ENCODE peak calls at places on chromosomes 6 and 20, in eight cellular contexts. H, B, Q, F, Y, P, T and J are unnamed samples.

GRCh38 chr20:31605031-31605901 is at the start of gene ID1:
- DNase-seq in B (peak), F (peak), H (peak), Y (peak), P (peak), T (peak), Q (peak), J (peak)

GRCh38 chr6:149147939-149148718 is 169.4 kb upstream of the TAB2 start:
- DNase-seq in F (no peak), Y (no peak), P (no peak), T (no peak), Q (no peak), H (no peak), B (no peak), J (no peak)

GRCh38 chr6:37131104-37131959 is 38.6 kb upstream of the PIM1 start:
- DNase-seq in B (peak), H (peak), F (no peak), P (no peak), Q (peak), T (peak), Y (no peak), J (peak)

GRCh38 chr20:47847882-47848485 is 62.7 kb upstream of the SULF2 start:
- DNase-seq in H (no peak), Y (peak), P (no peak), Q (no peak), B (no peak), F (no peak), T (no peak), J (no peak)

GRCh38 chr20:32564921-32565734 is 20.0 kb downstream of the NOL4L start:
- DNase-seq in F (no peak), Y (no peak), P (no peak), H (no peak), B (peak), Q (no peak), T (no peak), J (no peak)

GRCh38 chr6:723540-723939 is 30.6 kb upstream of the EXOC2 start:
- DNase-seq in Y (no peak), T (no peak), F (no peak), H (no peak), B (no peak), P (no peak), Q (no peak), J (no peak)

GRCh38 chr6:118334634-118335033 is 213.5 kb upstream of the PLN start:
- DNase-seq in F (no peak), B (no peak), H (no peak), Q (no peak), Y (no peak), T (no peak), P (no peak), J (no peak)

GRCh38 chr20:59705651-59706101 is 101.3 kb downstream of the PHACTR3 start:
- DNase-seq in H (no peak), F (no peak), Y (no peak), B (no peak), P (no peak), Q (no peak), T (no peak), J (no peak)

GRCh38 chr6:164150221-164150620 is 735.7 kb downstream of the QKI start:
- DNase-seq in Y (no peak), H (no peak), F (no peak), B (no peak), T (peak), Q (no peak), P (no peak), J (no peak)

GRCh38 chr6:56547687-56548086 is 95.0 kb downstream of the DST start:
- DNase-seq in H (no peak), B (no peak), F (no peak), T (no peak), Y (no peak), P (no peak), Q (no peak), J (no peak)

GRCh38 chr6:35601331-35602132 is 87.2 kb downstream of the FKBP5 start:
- DNase-seq in P (no peak), B (peak), F (no peak), H (peak), Q (no peak), Y (peak), T (peak), J (no peak)

GRCh38 chr6:37669887-37670437 is 27.7 kb downstream of the MDGA1 start:
- DNase-seq in F (no peak), Y (no peak), T (no peak), Q (no peak), H (no peak), B (no peak), P (no peak), J (no peak)

GRCh38 chr6:1995521-1996110 is 249.8 kb downstream of the GMDS start:
- DNase-seq in F (no peak), T (no peak), P (no peak), Y (no peak), H (no peak), B (no peak), Q (no peak), J (no peak)

GRCh38 chr20:3994125-3994524 is 21.2 kb downstream of the RNF24 start:
- DNase-seq in F (no peak), H (no peak), B (no peak), T (no peak), Y (no peak), Q (no peak), P (no peak), J (no peak)

GRCh38 chr6:68738039-68738438 is 103.0 kb downstream of the ADGRB3 start:
- DNase-seq in Q (no peak), H (no peak), B (no peak), F (no peak), T (no peak), P (no peak), Y (no peak), J (no peak)

GRCh38 chr6:130775421-130776012 is 51.7 kb upstream of the SMLR1 start:
- DNase-seq in T (no peak), F (no peak), Y (no peak), B (no peak), P (no peak), Q (no peak), H (no peak), J (no peak)

GRCh38 chr20:4544765-4545164 is 176.9 kb upstream of the PRND start:
- DNase-seq in B (no peak), P (no peak), H (no peak), Y (peak), Q (no peak), F (no peak), T (no peak), J (no peak)

GRCh38 chr20:13139459-13140150 is 81.5 kb upstream of the ISM1 start:
- DNase-seq in H (no peak), Q (no peak), B (no peak), F (no peak), P (no peak), T (no peak), Y (no peak), J (no peak)

GRCh38 chr20:62032606-62033368 is 32.9 kb downstream of the TAF4 start:
- DNase-seq in H (no peak), B (no peak), Y (no peak), Q (no peak), T (no peak), F (no peak), P (no peak), J (no peak)

GRCh38 chr6:152309648-152310047 is 327.5 kb downstream of the SYNE1 start:
- DNase-seq in B (peak), Q (no peak), H (no peak), Y (peak), F (no peak), P (no peak), T (no peak), J (no peak)

GRCh38 chr6:52389626-52390360 is 27.8 kb downstream of the PAQR8 start:
- DNase-seq in B (peak), H (no peak), T (no peak), Y (peak), F (no peak), Q (no peak), P (no peak), J (no peak)

GRCh38 chr20:4401601-4402000 is 320.1 kb upstream of the PRND start:
- DNase-seq in Q (no peak), F (no peak), B (no peak), T (no peak), P (no peak), Y (no peak), H (no peak), J (no peak)

GRCh38 chr6:120945905-120946594 is 388.2 kb downstream of the TBC1D32 start:
- DNase-seq in H (no peak), Y (no peak), F (no peak), P (no peak), T (no peak), B (no peak), Q (no peak), J (no peak)

GRCh38 chr6:90343581-90343980 is 46.9 kb upstream of the BACH2 start:
- DNase-seq in H (no peak), T (no peak), Q (no peak), Y (peak), F (no peak), P (no peak), B (no peak), J (no peak)

GRCh38 chr20:41255655-41256054 is 61.9 kb downstream of the ZHX3 start:
- DNase-seq in T (no peak), H (no peak), B (no peak), P (no peak), F (no peak), Q (no peak), Y (no peak), J (no peak)

GRCh38 chr20:10249822-10250221 is 31.2 kb downstream of the SNAP25 start:
- DNase-seq in F (no peak), P (no peak), B (no peak), Y (peak), T (no peak), Q (no peak), H (no peak), J (no peak)

GRCh38 chr6:122202576-122203137 is 196.8 kb upstream of the HSF2 start:
- DNase-seq in P (no peak), Y (no peak), B (no peak), F (no peak), H (no peak), T (no peak), Q (no peak), J (no peak)

GRCh38 chr6:164130151-164130550 is 715.6 kb downstream of the QKI start:
- DNase-seq in H (no peak), P (no peak), Y (no peak), T (no peak), Q (no peak), F (no peak), B (no peak), J (no peak)

GRCh38 chr20:56465997-56466396 is 2.4 kb upstream of the RTF2 start:
- DNase-seq in B (no peak), T (no peak), H (no peak), Y (no peak), Q (no peak), F (no peak), P (no peak), J (no peak)

GRCh38 chr6:331622-332521 is 39.6 kb downstream of the DUSP22 start:
- DNase-seq in B (no peak), Q (no peak), Y (no peak), P (peak), T (no peak), F (no peak), H (no peak), J (no peak)

GRCh38 chr6:167893416-167893815 is 66.7 kb downstream of the AFDN start:
- DNase-seq in Y (peak), Q (no peak), F (no peak), P (no peak), T (no peak), B (no peak), H (no peak), J (no peak)

GRCh38 chr6:74343804-74344203 is 647.8 kb downstream of the CD109 start:
- DNase-seq in B (no peak), H (no peak), Q (no peak), Y (peak), F (no peak), P (no peak), T (no peak), J (no peak)

GRCh38 chr6:18360188-18360587 is 27.0 kb upstream of the RNF144B start:
- DNase-seq in Y (no peak), B (no peak), Q (no peak), F (no peak), P (no peak), H (no peak), T (no peak), J (no peak)

GRCh38 chr6:46299253-46299652 is 128.5 kb upstream of the ENPP5 start:
- DNase-seq in H (no peak), F (no peak), T (no peak), B (no peak), P (no peak), Y (no peak), Q (no peak), J (no peak)

GRCh38 chr20:17613328-17614175 is 43.7 kb downstream of the DSTN start:
- DNase-seq in Y (no peak), B (peak), T (no peak), Q (no peak), H (no peak), P (no peak), F (no peak), J (no peak)

GRCh38 chr6:113140721-113141120 is 716.4 kb upstream of the MARCKS start:
- DNase-seq in Q (no peak), T (no peak), P (no peak), H (no peak), Y (no peak), B (no peak), F (no peak), J (no peak)

GRCh38 chr6:79269877-79270276 is 35.4 kb upstream of the HMGN3 start:
- DNase-seq in Y (no peak), F (peak), H (no peak), T (no peak), Q (no peak), P (no peak), B (no peak), J (no peak)

GRCh38 chr20:44180814-44181213 is 6.2 kb downstream of the JPH2 start:
- DNase-seq in Q (no peak), H (peak), B (peak), Y (no peak), F (no peak), T (peak), P (no peak), J (peak)

DNA sequence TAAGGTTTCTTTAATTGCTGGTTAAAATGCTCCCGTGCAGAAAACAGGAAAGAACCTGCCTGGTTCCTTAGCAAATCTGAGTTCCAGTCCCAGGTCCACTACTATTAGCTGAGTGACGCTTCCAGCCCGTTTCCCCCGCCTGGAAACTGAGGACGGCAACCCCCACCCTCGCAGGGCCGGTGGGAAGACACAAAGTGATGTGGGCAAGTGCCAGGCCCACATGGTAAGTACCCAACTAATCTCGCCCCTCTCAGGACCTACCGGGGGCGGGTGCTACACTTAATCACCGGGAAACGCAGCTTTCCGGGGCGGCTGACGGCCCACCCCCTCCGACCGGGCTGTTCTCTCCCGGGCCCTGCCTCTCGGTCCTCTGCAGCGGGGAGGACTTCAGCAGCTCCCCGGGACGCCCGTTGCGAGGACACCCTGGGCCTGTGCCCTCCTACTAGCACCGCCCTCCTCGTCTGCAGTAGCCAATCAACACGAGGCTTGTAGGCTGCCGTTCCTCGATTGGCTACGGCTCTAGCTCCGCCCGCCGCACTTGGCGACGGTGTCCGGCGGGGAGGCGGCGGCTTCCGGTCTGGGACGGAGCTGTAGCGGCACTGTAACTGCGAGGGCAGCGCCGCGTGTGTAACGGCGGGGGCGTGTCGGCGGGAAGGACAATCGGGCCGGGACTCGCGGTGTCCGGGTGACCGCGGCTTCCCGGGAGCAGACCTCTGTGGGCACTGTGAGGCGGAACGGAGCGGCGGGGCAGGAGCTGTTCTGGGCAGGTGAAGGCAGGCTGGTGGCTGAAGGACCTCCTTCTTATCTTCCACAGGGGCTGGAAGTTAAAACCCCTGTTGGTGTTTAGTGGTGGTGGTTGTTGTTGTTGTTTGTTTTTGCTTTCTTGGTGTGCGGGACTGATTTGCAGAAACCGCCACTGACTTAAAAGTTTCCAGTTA is at the start of gene ZBTB9:
- DNase-seq in P (peak), F (peak), B (peak), T (peak), Q (peak), Y (peak), H (peak), J (peak)
- TF ChIP-seq CTCF in P (no peak), F (no peak), B (no peak), T (no peak), Q (no peak), Y (no peak), H (no peak), J (no peak)

DNA sequence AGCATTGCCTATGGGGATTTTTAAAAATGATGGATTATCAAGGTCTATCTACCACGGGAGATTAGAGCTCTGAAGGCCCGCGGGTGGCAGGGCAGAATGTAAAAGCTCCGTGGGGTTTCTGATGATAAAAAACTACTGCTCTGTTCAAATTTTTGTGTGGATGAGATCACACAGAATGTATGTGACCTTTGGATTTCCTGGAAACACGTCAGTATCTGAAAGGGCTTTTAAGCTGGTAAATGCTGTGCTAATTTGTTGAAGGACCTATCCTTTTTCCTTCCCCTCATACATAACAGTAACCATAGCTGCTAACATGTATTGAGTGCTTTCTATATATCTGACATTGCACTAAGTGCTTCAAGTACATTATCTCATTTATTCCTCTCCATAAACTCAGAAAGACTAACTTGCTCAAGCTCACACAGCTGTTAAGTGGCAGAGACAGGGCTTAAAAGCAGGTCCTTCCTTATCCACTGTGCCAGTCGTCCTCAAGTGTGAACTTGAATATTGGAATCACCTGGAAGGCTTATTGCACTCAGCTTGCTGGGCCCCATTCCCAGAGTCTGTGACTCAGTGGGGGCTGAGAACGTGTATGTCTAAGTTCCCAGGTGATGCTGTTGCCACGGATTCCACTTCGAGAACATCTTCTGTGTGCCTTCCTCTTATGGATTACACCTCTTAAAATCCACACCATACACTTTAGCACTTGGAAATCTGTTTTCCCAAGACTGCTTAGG is 1.9 kb upstream of the TMEM242 start:
- DNase-seq in F (no peak), Y (no peak), H (no peak), T (no peak), P (no peak), Q (no peak), B (no peak), J (no peak)
- TF ChIP-seq CTCF in F (no peak), Y (no peak), H (no peak), T (no peak), P (no peak), Q (no peak), B (no peak), J (no peak)

GRCh38 chr20:6169251-6169650 is 46.4 kb upstream of the FERMT1 start:
- DNase-seq in Y (peak), B (no peak), Q (no peak), H (no peak), T (no peak), P (no peak), F (no peak), J (no peak)
- TF ChIP-seq CTCF in Y (peak), B (no peak), Q (no peak), H (peak), T (peak), P (no peak), F (no peak), J (no peak)

DNA sequence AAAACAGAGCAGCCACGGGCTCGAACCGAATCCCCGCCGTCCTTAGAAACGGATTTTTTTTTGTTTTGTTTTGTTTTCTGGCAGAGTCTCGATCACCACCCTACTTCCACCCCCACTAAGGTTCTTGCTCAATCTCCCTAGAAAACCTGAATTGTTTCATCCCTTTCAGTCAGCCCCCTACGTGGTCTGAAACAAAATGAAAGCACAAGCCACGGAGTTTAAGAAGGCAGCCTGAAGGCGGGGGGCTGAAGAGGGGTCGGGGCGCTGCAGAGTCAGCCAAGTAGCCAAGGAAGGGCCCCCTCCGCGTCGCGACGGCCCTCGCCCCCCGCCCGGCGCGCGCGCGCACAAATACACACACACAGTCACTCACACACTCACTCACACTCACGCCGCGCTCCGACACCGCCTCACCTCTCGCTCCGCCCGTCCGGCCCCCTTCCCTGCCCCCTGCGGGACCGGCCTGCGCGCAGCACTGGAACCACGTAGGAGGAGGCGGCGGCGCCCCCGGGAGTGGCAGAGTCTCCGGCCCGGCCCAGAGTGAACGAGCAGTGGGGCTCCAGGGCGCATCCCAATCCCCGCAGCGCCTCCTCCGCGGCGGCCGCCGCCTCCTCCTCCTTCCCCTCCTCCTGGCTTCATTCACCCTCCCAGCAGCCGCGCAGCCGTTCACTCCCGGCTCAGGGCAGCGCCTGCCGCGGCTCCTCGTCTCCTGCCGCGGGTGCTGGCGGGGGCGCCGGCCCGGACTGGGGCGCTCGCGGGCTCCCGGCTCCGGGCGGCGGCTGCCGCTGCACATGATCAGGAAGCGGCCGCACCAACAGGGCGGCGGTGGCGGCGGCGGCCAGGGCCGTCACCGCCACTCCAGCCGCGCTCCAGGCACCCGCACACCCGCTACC is 1.4 kb downstream of the ATXN1 start:
- DNase-seq in Y (peak), P (peak), T (peak), B (peak), F (peak), Q (peak), H (peak), J (peak)
- TF ChIP-seq CTCF in Y (no peak), P (no peak), T (peak), B (no peak), F (no peak), Q (peak), H (peak), J (no peak)